ENCODE peak calls at places on chromosomes 13 and 19, in five cellular contexts. V is neuronal stem cell, X is IMR-90, E is mesendoderm, G is H1. F is an unnamed sample.

GRCh38 chr13:75016225-75016624 is 465.7 kb downstream of the TBC1D4 start:
- DNase-seq in V (no peak), X (no peak), E (no peak), G (no peak), F (no peak)

GRCh38 chr13:37709318-37709717 is 110.8 kb upstream of the POSTN start:
- DNase-seq in V (no peak), X (no peak), E (no peak), G (no peak), F (no peak)

GRCh38 chr13:112729408-112729807 is 39.6 kb downstream of the ATP11A start:
- DNase-seq in V (no peak), X (no peak), E (peak; percentile 42), G (no peak), F (peak; percentile 23)

GRCh38 chr19:6875218-6875617 is 12.2 kb upstream of the ADGRE1 start:
- DNase-seq in V (no peak), X (no peak), E (no peak), G (no peak), F (no peak)

GRCh38 chr13:48094404-48094780 is 512 bp downstream of the MED4 start:
- DNase-seq in V (no peak), X (no peak), E (peak; percentile 22), G (no peak), F (no peak)

GRCh38 chr19:49097453-49098288 is 12.4 kb downstream of the SNRNP70 start:
- DNase-seq in V (peak; percentile 83), X (peak; percentile 72), E (peak; percentile 90), G (peak; percentile 66), F (peak; percentile 86)

GRCh38 chr13:87042946-87043345 is 628.2 kb upstream of the SLITRK5 start:
- DNase-seq in V (no peak), X (peak; percentile 51), E (no peak), G (no peak), F (no peak)

GRCh38 chr19:51094696-51095279 is 12.1 kb upstream of the KLK14 start:
- DNase-seq in V (peak; percentile 72), X (no peak), E (peak; percentile 60), G (no peak), F (peak; percentile 75)

DNA sequence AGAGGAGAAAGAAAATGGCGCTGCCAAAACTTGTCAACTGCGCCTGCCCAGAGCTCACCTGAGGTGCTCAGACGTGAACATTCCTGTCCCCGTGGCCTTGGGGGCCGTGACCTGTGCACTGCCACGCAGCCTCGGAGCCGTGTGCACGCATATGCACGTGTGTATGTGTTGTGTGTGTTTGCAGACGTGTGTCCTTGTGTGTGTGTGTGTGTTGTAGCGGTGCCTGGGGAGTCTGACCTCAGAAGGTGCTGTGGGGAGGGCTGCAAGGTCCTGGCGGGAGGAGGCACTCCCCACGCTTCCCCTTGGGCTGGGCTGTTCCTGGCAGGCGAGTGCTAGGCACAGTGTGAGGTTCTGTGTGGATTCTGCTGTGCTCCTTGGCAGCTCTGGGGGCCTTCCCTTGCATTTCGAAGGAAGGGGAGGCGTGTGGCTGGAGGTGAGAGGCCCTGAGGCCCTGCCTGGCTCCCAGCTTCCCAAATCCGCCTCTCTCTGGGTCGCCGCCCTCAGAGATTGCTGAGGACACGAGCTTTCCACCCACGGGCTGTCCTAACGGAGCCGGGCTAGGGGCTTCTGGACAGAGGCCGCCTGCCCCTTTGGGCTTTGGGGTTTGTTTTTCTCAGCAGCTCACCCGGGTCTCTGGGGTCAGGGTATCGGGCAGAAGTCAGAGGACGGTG is 4.5 kb downstream of the BSG start:
- DNase-seq in V (no peak), X (no peak), E (no peak), G (no peak), F (no peak)
- H2AK5ac ChIP-seq in V (peak overlapping the region; percentile 61), X (peak overlapping the region; percentile 39), E (no peak overlapping the region), G (no peak overlapping the region), F (no peak overlapping the region)

GRCh38 chr13:98468929-98469328 is 108.0 kb downstream of the STK24 start:
- DNase-seq in V (no peak), X (no peak), E (no peak), G (no peak), F (no peak)

GRCh38 chr13:98466634-98467236 is 110.2 kb downstream of the STK24 start:
- DNase-seq in V (no peak), X (peak; percentile 55), E (peak; percentile 77), G (no peak), F (peak; percentile 77)

GRCh38 chr13:98467263-98467985 is 109.5 kb downstream of the STK24 start:
- DNase-seq in V (no peak), X (no peak), E (no peak), G (no peak), F (no peak)

GRCh38 chr13:98470920-98471319 is 106.0 kb downstream of the STK24 start:
- DNase-seq in V (no peak), X (no peak), E (no peak), G (no peak), F (no peak)

DNA sequence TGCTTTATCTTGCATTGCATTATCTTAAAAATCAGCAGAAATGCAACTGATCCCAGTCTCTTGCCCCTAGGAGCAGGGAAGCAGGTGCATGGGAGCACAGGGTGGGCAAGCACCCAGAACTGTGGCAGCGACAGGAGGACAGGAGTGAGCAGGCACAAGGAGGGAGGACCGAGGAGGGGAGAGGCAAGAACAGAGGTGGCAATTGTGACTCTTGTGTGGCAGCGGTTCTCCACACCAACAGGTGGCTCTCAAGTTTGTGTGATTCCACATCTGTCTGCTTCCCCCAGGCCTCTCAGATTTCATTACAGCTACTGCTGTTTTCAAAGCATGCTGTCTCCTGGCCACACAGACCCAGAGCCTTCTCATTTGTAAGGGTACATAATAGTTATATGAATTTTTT is 108.6 kb downstream of the STK24 start:
- DNase-seq in V (no peak), X (no peak), E (no peak), G (no peak), F (no peak)
- H3K23ac ChIP-seq in V (no peak overlapping the region), X (no peak overlapping the region), E (no peak overlapping the region), G (no peak overlapping the region), F (no peak overlapping the region)

GRCh38 chr19:47498561-47498960 is 14.5 kb upstream of the KPTN start:
- DNase-seq in V (no peak), X (no peak), E (no peak), G (no peak), F (no peak)
- H3K79me1 ChIP-seq in V (peaks cover 14% of the 10 kb centered on the region), X (peaks cover 39% of the 10 kb centered on the region), E (peaks cover 2% of the 10 kb centered on the region), G (no peaks in the 10 kb centered on the region), F (no peaks in the 10 kb centered on the region)

DNA sequence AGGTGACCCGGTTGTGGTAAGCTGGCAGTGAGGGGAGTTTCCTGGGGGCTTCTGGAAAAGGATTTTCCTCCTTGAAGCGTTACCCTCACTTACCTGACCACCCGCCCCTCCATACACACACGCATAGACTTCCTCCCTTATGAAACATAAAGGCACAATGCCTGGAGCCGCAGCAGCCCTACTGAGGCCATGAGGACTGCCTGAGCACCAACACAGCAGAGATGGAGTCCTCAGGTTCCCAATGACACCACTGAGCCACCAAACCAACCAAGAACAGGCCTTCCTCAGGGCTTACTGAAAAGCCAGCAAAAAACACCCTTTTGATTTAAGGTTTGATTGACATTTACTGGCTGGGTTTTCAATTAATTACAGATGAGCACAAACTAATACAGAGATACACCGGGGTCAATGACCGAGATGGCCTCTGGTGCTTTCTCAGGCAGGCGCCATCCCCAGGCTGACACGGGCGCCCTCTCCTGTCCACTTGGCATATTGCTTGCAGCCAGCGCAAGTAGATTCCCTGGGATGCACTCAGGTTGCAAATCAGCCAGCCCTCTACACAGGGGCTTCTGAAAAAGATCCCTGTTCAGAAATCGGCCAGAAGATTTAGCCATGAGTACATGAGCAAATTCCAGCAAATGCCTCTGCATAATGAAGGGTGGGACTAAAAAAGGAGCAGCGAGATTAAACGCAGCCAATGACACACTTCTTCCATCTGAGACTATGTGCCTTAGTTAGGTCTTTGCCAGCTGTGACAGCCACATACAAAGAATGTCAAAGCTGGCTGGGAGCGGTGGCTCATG is 14.8 kb downstream of the OPA3 start:
- DNase-seq in V (peak; percentile 47), X (no peak), E (peak; percentile 74), G (peak; percentile 46), F (peak; percentile 83)
- H2AK5ac ChIP-seq in V (no peak overlapping the region), X (peak overlapping the region; percentile 62), E (no peak overlapping the region), G (no peak overlapping the region), F (no peak overlapping the region)

GRCh38 chr13:59047546-59047945 is 1116.2 kb downstream of the DIAPH3 start:
- DNase-seq in V (no peak), X (no peak), E (peak; percentile 37), G (no peak), F (no peak)
- H3K23ac ChIP-seq in V (no peak overlapping the region), X (no peak overlapping the region), E (no peak overlapping the region), G (no peak overlapping the region), F (no peak overlapping the region)

DNA sequence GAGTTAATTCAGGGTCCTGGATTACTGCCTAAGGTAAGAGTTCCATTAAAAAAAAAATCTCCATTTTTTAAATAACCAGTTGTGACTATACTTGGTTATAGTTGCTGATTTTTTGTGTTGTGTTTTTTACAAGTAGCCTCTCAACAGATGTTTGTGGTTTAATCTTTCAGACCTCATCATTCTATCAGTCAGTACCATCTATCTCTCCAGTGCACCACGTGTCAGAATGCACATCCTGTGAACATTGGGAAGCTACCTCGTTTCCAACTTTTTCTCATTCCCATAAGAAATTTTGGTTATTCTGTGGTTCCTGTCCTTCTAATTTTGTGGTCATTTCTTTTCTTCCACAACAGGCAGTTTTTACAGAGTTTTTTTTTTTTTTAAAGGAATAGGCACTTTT is 39.2 kb downstream of the WDFY2 start:
- DNase-seq in V (no peak), X (no peak), E (no peak), G (no peak), F (no peak)
- H3K79me1 ChIP-seq in V (peaks cover 11% of the 10 kb centered on the region), X (peaks cover 87% of the 10 kb centered on the region), E (peaks cover 12% of the 10 kb centered on the region), G (peaks cover 14% of the 10 kb centered on the region), F (no peaks in the 10 kb centered on the region)

DNA sequence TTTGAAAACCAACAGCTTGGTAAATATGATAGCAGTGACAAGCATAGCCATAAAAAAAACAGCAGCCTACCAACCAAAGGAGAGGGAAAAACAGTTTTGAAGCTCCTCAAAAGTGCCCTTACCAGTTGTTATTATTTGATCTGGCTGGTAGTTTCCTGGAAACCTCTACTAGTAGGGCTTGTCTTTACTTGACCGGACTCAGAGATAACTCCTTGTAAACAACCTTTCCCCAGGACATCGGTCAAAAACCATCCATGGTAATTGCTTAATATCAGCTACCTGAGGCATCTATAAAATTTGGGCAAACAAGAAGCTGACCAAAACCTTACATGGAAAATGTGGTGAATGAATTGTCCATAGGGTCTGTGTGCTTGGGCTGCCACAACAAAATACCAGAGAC is 210.9 kb downstream of the FGF14 start:
- DNase-seq in V (no peak), X (no peak), E (no peak), G (no peak), F (no peak)
- H2AK5ac ChIP-seq in V (no peak overlapping the region), X (no peak overlapping the region), E (no peak overlapping the region), G (no peak overlapping the region), F (no peak overlapping the region)

DNA sequence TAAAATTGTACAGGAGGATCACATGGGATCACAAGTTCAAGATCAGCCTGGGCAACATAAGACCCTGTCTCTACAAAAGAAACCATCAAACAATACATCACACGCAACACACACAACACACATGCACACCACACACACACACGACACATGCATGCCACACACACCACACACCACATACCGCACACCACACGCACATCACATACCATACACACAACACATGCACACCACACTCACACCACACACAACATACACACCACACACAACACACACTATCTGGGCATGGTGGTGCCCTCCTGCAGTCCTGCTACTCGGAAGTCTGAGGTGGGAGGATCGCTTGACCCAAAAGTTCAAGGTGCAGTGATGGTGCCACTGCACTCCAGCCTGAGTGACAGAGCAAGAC is 198.3 kb downstream of the USP12 start:
- DNase-seq in V (no peak), X (no peak), E (no peak), G (no peak), F (no peak)
- H3K23ac ChIP-seq in V (peak overlapping the region; percentile 92), X (peak overlapping the region; percentile 56), E (no peak overlapping the region), G (peak overlapping the region; percentile 84), F (no peak overlapping the region)

F was measured in H9.